ENCODE peak calls at places on chromosomes 16 and 17, in six cellular contexts. P, J, A, F, E and Y are unnamed samples.

GRCh38 chr17:56313201-56313600 is 159.9 kb downstream of the ANKFN1 start:
- DNase-seq in J (no peak), A (no peak), E (no peak), P (no peak), F (no peak), Y (no peak)

GRCh38 chr17:82077617-82078358 is 12.2 kb upstream of the DUS1L start:
- DNase-seq in P (no peak), J (no peak), F (no peak), A (no peak), E (no peak), Y (no peak)

GRCh38 chr17:20721151-20721550 is 141.6 kb downstream of the CDRT15L2 start:
- DNase-seq in F (no peak), J (no peak), A (no peak), P (no peak), E (no peak), Y (no peak)

GRCh38 chr17:76726766-76727718 is at the start of gene METTL23:
- DNase-seq in A (peak), P (peak), F (peak), J (no peak), E (peak), Y (peak)

GRCh38 chr16:72099377-72099818 is 5.8 kb downstream of the DHX38 start:
- DNase-seq in P (peak), F (peak), J (no peak), A (peak), E (peak), Y (peak)

GRCh38 chr16:30418350-30419181 is 11.2 kb downstream of the ZNF771 start:
- DNase-seq in P (no peak), F (no peak), J (no peak), E (no peak), A (no peak), Y (no peak)

GRCh38 chr17:47905221-47905733 is 9.2 kb downstream of the SP2 start:
- DNase-seq in P (no peak), E (no peak), A (no peak), J (peak), F (no peak), Y (peak)

GRCh38 chr17:36117505-36118382 is 14.1 kb downstream of the CCL4 start:
- DNase-seq in A (peak), F (peak), E (no peak), P (peak), J (no peak), Y (no peak)

GRCh38 chr17:48745381-48746275 is 17.1 kb upstream of the HOXB13 start:
- DNase-seq in J (no peak), A (no peak), P (no peak), F (no peak), E (no peak), Y (no peak)

GRCh38 chr17:40287159-40287493 is 553 bp upstream of the CDC6 start:
- DNase-seq in J (no peak), F (no peak), P (no peak), A (no peak), E (no peak), Y (no peak)

GRCh38 chr17:58528443-58528842 is 14.0 kb upstream of the MTMR4 start:
- DNase-seq in P (no peak), F (no peak), J (no peak), E (no peak), A (no peak), Y (no peak)

GRCh38 chr17:58370309-58370708 is 18.3 kb upstream of the SUPT4H1 start:
- DNase-seq in P (no peak), J (no peak), E (no peak), F (no peak), A (no peak), Y (no peak)

GRCh38 chr17:64269687-64270649 is 6.9 kb upstream of the TEX2 start:
- DNase-seq in J (no peak), A (no peak), P (no peak), E (no peak), F (no peak), Y (no peak)

GRCh38 chr16:84322749-84323148 is 28.1 kb downstream of the WFDC1 start:
- DNase-seq in J (no peak), E (no peak), A (no peak), F (no peak), P (no peak), Y (no peak)

GRCh38 chr17:80124351-80124981 is 22.5 kb downstream of the EIF4A3 start:
- DNase-seq in P (no peak), A (peak), E (peak), J (no peak), F (no peak), Y (no peak)

GRCh38 chr16:15041260-15042011 is 14.4 kb downstream of the NTAN1 start:
- DNase-seq in A (no peak), F (no peak), J (no peak), P (no peak), E (no peak), Y (no peak)

GRCh38 chr16:78821335-78821734 is 721.9 kb downstream of the WWOX start:
- DNase-seq in P (no peak), J (no peak), F (no peak), A (no peak), E (no peak), Y (no peak)

GRCh38 chr17:75542728-75543336 is 17.3 kb downstream of the LLGL2 start:
- DNase-seq in F (no peak), J (no peak), E (no peak), P (no peak), A (no peak), Y (no peak)

GRCh38 chr17:65589321-65589720 is 27.9 kb upstream of the AXIN2 start:
- DNase-seq in P (no peak), A (no peak), J (no peak), E (no peak), F (no peak), Y (no peak)

GRCh38 chr17:28953444-28954118 is 2.3 kb upstream of the PHF12 start:
- DNase-seq in J (peak), F (peak), A (peak), E (peak), P (peak), Y (peak)

GRCh38 chr17:17108681-17109049 is 66.4 kb downstream of the MPRIP start:
- DNase-seq in P (no peak), A (no peak), E (no peak), J (no peak), F (no peak), Y (no peak)

GRCh38 chr16:49596119-49596518 is 222.5 kb downstream of the C16orf78 start:
- DNase-seq in J (no peak), E (no peak), F (no peak), A (no peak), P (no peak), Y (no peak)

GRCh38 chr17:39576187-39576586 is 31.5 kb downstream of the NEUROD2 start:
- DNase-seq in J (no peak), A (no peak), E (peak), P (no peak), F (peak), Y (peak)

GRCh38 chr16:31458073-31458834 is 1.0 kb upstream of the ARMC5 start:
- DNase-seq in A (peak), P (peak), E (peak), F (peak), J (no peak), Y (peak)

GRCh38 chr17:77420804-77421634 is 280.2 kb downstream of the SEC14L1 start:
- DNase-seq in P (peak), F (peak), E (no peak), A (peak), J (no peak), Y (no peak)

GRCh38 chr17:80307994-80308671 is 47.5 kb downstream of the RNF213 start:
- DNase-seq in F (no peak), J (no peak), A (no peak), E (no peak), P (no peak), Y (no peak)

GRCh38 chr17:7191571-7192270 is 12.6 kb upstream of the ASGR1 start:
- DNase-seq in J (peak), F (peak), P (peak), E (peak), A (no peak), Y (peak)

GRCh38 chr16:11833951-11834695 is 17.2 kb downstream of the RSL1D1 start:
- DNase-seq in E (no peak), J (no peak), P (no peak), A (no peak), F (no peak), Y (no peak)

GRCh38 chr16:66444049-66444481 is 17.0 kb downstream of the BEAN1 start:
- DNase-seq in E (no peak), J (no peak), F (no peak), P (no peak), A (no peak), Y (no peak)

GRCh38 chr17:49787932-49788442 is 494 bp upstream of the KAT7 start:
- DNase-seq in F (peak), J (no peak), E (no peak), P (peak), A (no peak), Y (no peak)

GRCh38 chr17:57243171-57243622 is 13.1 kb upstream of the MSI2 start:
- DNase-seq in A (peak), P (peak), J (peak), F (peak), E (peak), Y (peak)